ENCODE peak calls at places on chromosomes 7 and 10, in five cellular contexts. G is mammary epithelial cell, V is A549, I is breast epithelium, X is colonic mucosa. Q is an unnamed sample. For H3K4me1, the result is how much of the 10 kb centered on the place peaks cover.

GRCh38 chr10:56745490-56745889 is 384.4 kb upstream of the ZWINT start:
- DNase-seq in G (peak), I (no peak), V (no peak), X (no peak), Q (no peak)

GRCh38 chr10:127193125-127193524 is 3.3 kb downstream of the INSYN2A start:
- DNase-seq in V (no peak), X (no peak), G (no peak), I (no peak), Q (no peak)

GRCh38 chr10:48625013-48625412 is 20.1 kb upstream of the ARHGAP22 start:
- DNase-seq in V (no peak), G (peak), I (no peak), X (no peak), Q (no peak)

GRCh38 chr10:24425151-24425550 is 216.2 kb downstream of the KIAA1217 start:
- DNase-seq in V (no peak), G (no peak), I (no peak), X (no peak), Q (no peak)

GRCh38 chr7:112362796-112363195 is 87.5 kb upstream of the IFRD1 start:
- DNase-seq in I (no peak), V (no peak), X (no peak), G (no peak), Q (no peak)

GRCh38 chr7:4675771-4676373 is 6.2 kb upstream of the FOXK1 start:
- DNase-seq in G (no peak), V (no peak), X (no peak), I (no peak), Q (no peak)

GRCh38 chr7:134120405-134120804 is 6.7 kb upstream of the LRGUK start:
- DNase-seq in G (no peak), V (no peak), X (no peak), I (no peak), Q (no peak)

GRCh38 chr7:151082151-151083070 is 882 bp downstream of the TMUB1 start:
- DNase-seq in G (peak), I (no peak), X (peak), V (no peak), Q (peak)

GRCh38 chr7:75993689-75994387 is 557 bp downstream of the TMEM120A start:
- DNase-seq in I (peak), V (peak), G (peak), X (peak), Q (peak)

GRCh38 chr10:125093199-125093841 is 67.0 kb downstream of the CTBP2 start:
- DNase-seq in X (peak), G (no peak), I (no peak), V (no peak), Q (peak)

GRCh38 chr10:74227697-74228424 is 76.8 kb downstream of the ADK start:
- DNase-seq in X (no peak), G (peak), I (no peak), V (no peak), Q (no peak)

GRCh38 chr10:49270565-49270964 is 28.4 kb upstream of the C10orf71 start:
- DNase-seq in X (no peak), I (no peak), V (no peak), G (no peak), Q (no peak)

GRCh38 chr7:26457702-26458327 is 166.2 kb downstream of the SNX10 start:
- DNase-seq in X (no peak), V (no peak), I (no peak), G (no peak), Q (no peak)

GRCh38 chr7:36607206-36607515 is 117.1 kb downstream of the AOAH start:
- DNase-seq in G (no peak), X (no peak), V (no peak), I (no peak), Q (no peak)

GRCh38 chr7:127900735-127901685 is 130.2 kb downstream of the LRRC4 start:
- DNase-seq in X (no peak), G (no peak), I (no peak), V (no peak), Q (no peak)

GRCh38 chr7:142508251-142508650 is 241.0 kb upstream of the PRSS1 start:
- DNase-seq in V (no peak), I (no peak), G (peak), X (peak), Q (no peak)

GRCh38 chr10:86203162-86203905 is 163.3 kb downstream of the GRID1 start:
- DNase-seq in X (no peak), I (no peak), V (no peak), G (no peak), Q (peak)

GRCh38 chr7:157047148-157047547 is 36.7 kb upstream of the MNX1 start:
- DNase-seq in I (no peak), X (no peak), G (peak), V (no peak), Q (no peak)

GRCh38 chr7:149440222-149440621 is 20.6 kb downstream of the ZNF777 start:
- DNase-seq in V (no peak), X (peak), I (no peak), G (no peak), Q (no peak)

GRCh38 chr7:51705701-51706100 is 389.1 kb upstream of the COBL start:
- DNase-seq in G (no peak), V (no peak), X (no peak), I (no peak), Q (no peak)

GRCh38 chr10:86651631-86652331 is 2.6 kb upstream of the OPN4 start:
- DNase-seq in X (no peak), I (peak), G (no peak), V (no peak), Q (peak)

GRCh38 chr10:125064681-125065492 is 95.5 kb downstream of the CTBP2 start:
- DNase-seq in V (no peak), G (peak), I (no peak), X (peak), Q (no peak)

GRCh38 chr7:86653919-86654659 is 10.4 kb downstream of the GRM3 start:
- DNase-seq in G (no peak), V (no peak), I (no peak), X (no peak), Q (no peak)

GRCh38 chr10:46299531-46300366 is 13.0 kb downstream of the ANTXRL start:
- DNase-seq in V (no peak), X (no peak), I (peak), G (no peak), Q (peak)

GRCh38 chr10:28177944-28178637 is 124.8 kb downstream of the MPP7 start:
- DNase-seq in I (no peak), V (no peak), G (peak), X (no peak), Q (no peak)

DNA sequence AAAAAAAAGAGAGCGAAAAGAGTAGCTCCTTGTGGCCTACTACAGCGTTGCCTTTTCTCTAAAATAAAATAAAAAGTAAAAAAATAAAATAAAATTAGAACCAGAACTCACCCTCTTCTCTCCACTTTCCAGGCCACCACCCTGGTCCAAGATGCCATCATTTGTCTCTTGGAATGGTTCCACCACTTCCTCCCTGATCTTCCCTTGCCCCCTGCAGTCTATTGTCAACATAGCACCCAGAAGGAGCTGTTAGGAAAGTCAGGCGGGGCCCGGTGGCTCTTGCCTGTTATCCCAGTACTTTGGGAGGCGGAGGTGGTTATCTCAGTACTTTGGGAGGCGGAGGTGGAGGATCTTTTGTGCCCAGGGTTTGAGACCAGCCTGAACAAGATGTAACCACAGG is 7.6 kb upstream of the GRID2IP start:
- DNase-seq in I (no peak), X (peak), G (peak), V (peak), Q (no peak)
- H3K4me1 ChIP-seq in I (under half), X (under half), G (under half), V (under half), Q (under half)

GRCh38 chr7:387132-388022 is 97.4 kb downstream of the FOXL3 start:
- DNase-seq in X (peak), V (no peak), G (no peak), I (peak), Q (peak)
- H3K4me1 ChIP-seq in X (under half), V (under half), G (under half), I (under half), Q (under half)

GRCh38 chr7:44097064-44097932 is 6.8 kb upstream of the AEBP1 start:
- DNase-seq in X (no peak), I (no peak), V (no peak), G (no peak), Q (peak)

GRCh38 chr7:44098092-44099068 is 5.8 kb upstream of the AEBP1 start:
- DNase-seq in X (no peak), I (no peak), G (no peak), V (no peak), Q (no peak)

GRCh38 chr7:44101304-44101965 is 2.7 kb upstream of the AEBP1 start:
- DNase-seq in X (no peak), G (no peak), I (no peak), V (no peak), Q (no peak)

GRCh38 chr7:44100458-44101303 is 3.5 kb upstream of the AEBP1 start:
- DNase-seq in V (no peak), G (no peak), I (no peak), X (no peak), Q (peak)

DNA sequence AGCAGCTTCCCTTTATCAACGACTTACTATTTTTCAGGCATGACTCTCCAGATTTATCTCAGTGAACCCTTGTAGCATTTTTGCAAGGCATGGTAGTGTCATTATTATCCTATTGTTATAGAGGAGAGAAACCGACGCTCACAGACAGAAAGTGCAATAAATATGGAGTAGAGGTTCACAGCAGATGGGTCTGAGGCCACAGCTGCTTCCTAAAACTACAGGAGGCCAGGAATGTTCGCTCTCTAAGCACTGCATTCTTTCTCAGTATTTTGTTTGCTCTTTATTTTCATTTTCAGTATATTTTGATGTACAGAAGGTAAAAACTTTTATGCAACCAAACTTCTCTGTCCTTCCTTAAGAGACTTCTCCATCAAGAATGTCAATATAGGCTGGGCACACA is 4.5 kb upstream of the AEBP1 start:
- DNase-seq in G (no peak), I (no peak), V (no peak), X (no peak), Q (no peak)
- H3K4me1 ChIP-seq in G (under half), I (under half), V (under half), X (under half), Q (under half)

DNA sequence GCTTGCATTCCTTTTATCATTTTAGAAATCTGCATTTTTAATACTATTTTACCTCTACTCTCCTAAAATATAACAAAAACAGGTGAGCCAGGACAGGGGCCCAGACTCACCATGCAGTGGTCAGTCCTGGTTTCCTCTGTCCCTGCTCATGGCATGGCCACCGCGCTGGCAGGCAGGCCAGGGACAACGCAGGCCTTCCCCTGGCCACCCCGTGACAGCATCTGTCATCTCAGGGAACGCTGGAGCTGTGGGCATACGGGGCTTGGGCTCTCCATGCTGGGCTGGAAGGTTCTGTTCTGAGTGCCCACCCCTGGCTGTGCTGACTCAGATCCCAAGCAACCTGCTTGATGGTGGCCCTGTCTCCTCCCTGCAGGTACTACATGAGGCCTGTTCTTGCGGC is 35.1 kb upstream of the CDH23 start:
- DNase-seq in X (no peak), I (no peak), G (no peak), V (no peak), Q (peak)
- H3K4me1 ChIP-seq in X (under half), I (under half), G (under half), V (under half), Q (under half)

GRCh38 chr10:114537791-114538543 is 120.1 kb downstream of the ABLIM1 start:
- DNase-seq in I (no peak), V (no peak), X (no peak), G (no peak), Q (no peak)

GRCh38 chr10:114539623-114540022 is 118.5 kb downstream of the ABLIM1 start:
- DNase-seq in V (no peak), G (no peak), I (no peak), X (no peak), Q (no peak)

GRCh38 chr10:114540191-114540590 is 117.9 kb downstream of the ABLIM1 start:
- DNase-seq in I (no peak), G (no peak), X (no peak), V (no peak), Q (no peak)

GRCh38 chr10:114541081-114541833 is 116.8 kb downstream of the ABLIM1 start:
- DNase-seq in I (no peak), X (peak), V (no peak), G (peak), Q (no peak)

DNA sequence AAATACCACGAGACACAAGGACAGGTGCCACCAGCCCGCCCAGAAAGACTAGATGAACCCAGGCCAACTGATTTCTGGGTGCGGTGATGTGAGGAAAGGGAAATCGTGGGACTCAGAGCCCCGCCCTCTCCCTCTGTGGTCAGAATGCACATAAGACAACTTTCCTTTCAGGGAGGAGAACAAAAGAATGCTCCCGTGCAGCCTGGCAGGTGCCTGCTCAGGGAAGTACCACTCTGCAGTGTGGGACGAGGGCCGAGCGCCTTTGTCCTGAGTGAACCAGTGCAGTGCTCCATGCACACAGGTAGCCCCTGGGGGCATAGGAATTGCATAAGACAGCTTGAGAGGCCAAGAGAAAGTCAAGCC is 119.5 kb downstream of the ABLIM1 start:
- DNase-seq in X (peak), G (no peak), I (no peak), V (no peak), Q (no peak)
- H3K4me1 ChIP-seq in X (under half), G (under half), I (under half), V (under half), Q (under half)

DNA sequence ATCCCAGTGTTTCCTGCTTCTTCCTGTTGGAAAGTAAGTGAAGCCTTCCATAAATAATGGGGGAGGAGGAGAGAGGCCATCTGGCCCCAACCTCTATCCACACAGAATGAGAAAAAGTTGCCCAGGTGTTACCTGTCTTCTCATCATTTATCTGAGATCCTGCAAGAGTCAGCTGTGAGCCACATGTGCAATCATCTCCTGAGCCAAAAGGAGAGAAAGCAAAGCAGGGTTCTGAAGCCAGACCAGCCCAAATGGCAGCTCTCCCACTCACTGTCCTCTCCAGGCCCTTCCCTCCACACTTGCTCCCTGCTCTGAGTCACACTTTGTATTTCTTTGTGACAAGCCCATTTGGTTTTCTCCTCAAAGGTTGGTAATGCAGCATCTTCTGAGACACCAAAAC is 65.9 kb downstream of the FAM204A start:
- DNase-seq in G (no peak), I (no peak), V (no peak), X (no peak), Q (no peak)
- H3K4me1 ChIP-seq in G (under half), I (under half), V (under half), X (under half), Q (under half)

GRCh38 chr10:44993226-44993921 is 7.3 kb upstream of the ZNF22 start:
- DNase-seq in V (no peak), G (no peak), I (no peak), X (no peak), Q (no peak)
- H3K4me1 ChIP-seq in V (under half), G (under half), I (under half), X (under half), Q (under half)

GRCh38 chr7:30048582-30048981 is 20.4 kb downstream of the PLEKHA8 start:
- DNase-seq in V (no peak), I (no peak), X (no peak), G (no peak), Q (no peak)
- H3K4me1 ChIP-seq in V (under half), I (under half), X (under half), G (under half), Q (under half)

DNA sequence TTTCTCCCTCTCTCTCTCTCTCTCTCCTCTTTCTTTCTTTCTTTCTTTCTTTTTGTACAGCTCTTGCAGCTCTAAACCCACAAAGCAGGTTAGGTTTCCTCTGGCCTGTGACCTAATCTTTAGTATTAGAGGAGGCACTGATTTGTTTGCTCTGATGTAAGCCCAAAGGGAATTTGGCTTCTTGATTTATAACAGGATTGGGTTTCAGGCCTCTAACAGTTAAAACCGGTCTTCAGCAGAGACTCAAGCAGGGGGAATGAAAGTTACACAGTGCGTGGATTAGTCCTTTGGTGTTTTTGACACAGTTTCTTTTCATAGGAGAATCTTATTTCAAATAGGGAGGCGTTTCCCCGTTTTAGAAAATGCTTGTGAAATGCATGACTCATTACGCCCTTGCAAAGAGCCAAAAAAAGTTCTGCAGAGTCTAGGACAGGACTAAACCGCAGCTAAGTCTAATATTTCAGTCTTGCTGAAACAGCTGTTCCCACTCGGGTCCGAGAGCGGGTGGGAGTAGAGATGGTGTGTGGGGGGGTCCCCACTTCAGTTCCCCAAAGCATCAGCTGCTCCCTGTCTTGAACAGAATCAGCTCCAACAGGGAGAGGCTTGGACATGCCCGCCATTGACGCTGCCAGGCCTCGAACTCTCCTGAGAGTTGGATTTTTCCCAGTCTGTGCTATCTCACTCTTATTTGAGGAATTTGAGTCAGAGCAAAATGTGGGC is 296.5 kb upstream of the PITRM1 start:
- DNase-seq in X (no peak), G (peak), V (peak), I (no peak), Q (no peak)
- H3K4me1 ChIP-seq in X (under half), G (under half), V (half or more), I (under half), Q (under half)

Q was measured in spleen.